ENCODE peak calls at places on chromosomes 12 and 14, in eight cellular contexts. One of them, this sample, is unnamed.

GRCh38 chr14:22252591-22253178 is 336.3 kb downstream of the DAD1 start:
- ATAC-seq in naive thymus-derived CD8-positive, alpha-beta T cell: no peak
- ATAC-seq in right lobe of liver: no peak
- ATAC-seq in activated B cell treated with CpG ODN at 0.5 μM for 24 hours: no peak
- ATAC-seq in Panc1: no peak
- ATAC-seq in Right ventricle myocardium inferior: peak
- ATAC-seq in activated T-cell treated with anti-CD3 and anti-CD28 coated beads, Interleukin-2, amount 50 U/mL, for 4 hours: no peak
- ATAC-seq in GM23338: no peak
- ATAC-seq in this sample: no peak

GRCh38 chr12:121926874-121927706 is 8.7 kb downstream of the CFAP251 start:
- ATAC-seq in naive thymus-derived CD8-positive, alpha-beta T cell: no peak
- ATAC-seq in right lobe of liver: no peak
- ATAC-seq in activated B cell treated with CpG ODN at 0.5 μM for 24 hours: peak
- ATAC-seq in Panc1: no peak
- ATAC-seq in Right ventricle myocardium inferior: no peak
- ATAC-seq in activated T-cell treated with anti-CD3 and anti-CD28 coated beads, Interleukin-2, amount 50 U/mL, for 4 hours: no peak
- ATAC-seq in GM23338: no peak
- ATAC-seq in this sample: peak

GRCh38 chr12:54189198-54189539 is 384 bp upstream of the SMUG1 start:
- ATAC-seq in naive thymus-derived CD8-positive, alpha-beta T cell: no peak
- ATAC-seq in right lobe of liver: no peak
- ATAC-seq in activated B cell treated with CpG ODN at 0.5 μM for 24 hours: no peak
- ATAC-seq in Panc1: no peak
- ATAC-seq in Right ventricle myocardium inferior: no peak
- ATAC-seq in activated T-cell treated with anti-CD3 and anti-CD28 coated beads, Interleukin-2, amount 50 U/mL, for 4 hours: peak
- ATAC-seq in GM23338: no peak
- ATAC-seq in this sample: peak

GRCh38 chr14:77565289-77566081 is 51.0 kb downstream of the SPTLC2 start:
- ATAC-seq in naive thymus-derived CD8-positive, alpha-beta T cell: no peak
- ATAC-seq in right lobe of liver: peak
- ATAC-seq in activated B cell treated with CpG ODN at 0.5 μM for 24 hours: no peak
- ATAC-seq in Panc1: no peak
- ATAC-seq in Right ventricle myocardium inferior: no peak
- ATAC-seq in activated T-cell treated with anti-CD3 and anti-CD28 coated beads, Interleukin-2, amount 50 U/mL, for 4 hours: peak
- ATAC-seq in GM23338: no peak
- ATAC-seq in this sample: no peak

GRCh38 chr12:72368298-72368697 is 96.1 kb downstream of the TRHDE start:
- ATAC-seq in naive thymus-derived CD8-positive, alpha-beta T cell: no peak
- ATAC-seq in right lobe of liver: no peak
- ATAC-seq in activated B cell treated with CpG ODN at 0.5 μM for 24 hours: no peak
- ATAC-seq in Panc1: no peak
- ATAC-seq in Right ventricle myocardium inferior: no peak
- ATAC-seq in activated T-cell treated with anti-CD3 and anti-CD28 coated beads, Interleukin-2, amount 50 U/mL, for 4 hours: no peak
- ATAC-seq in GM23338: no peak
- ATAC-seq in this sample: no peak

GRCh38 chr12:96375841-96376249 is 24.4 kb downstream of the CDK17 start:
- ATAC-seq in naive thymus-derived CD8-positive, alpha-beta T cell: no peak
- ATAC-seq in right lobe of liver: peak
- ATAC-seq in activated B cell treated with CpG ODN at 0.5 μM for 24 hours: no peak
- ATAC-seq in Panc1: no peak
- ATAC-seq in Right ventricle myocardium inferior: no peak
- ATAC-seq in activated T-cell treated with anti-CD3 and anti-CD28 coated beads, Interleukin-2, amount 50 U/mL, for 4 hours: no peak
- ATAC-seq in GM23338: no peak
- ATAC-seq in this sample: no peak

GRCh38 chr12:115349711-115350110 is 665.7 kb upstream of the TBX3 start:
- ATAC-seq in naive thymus-derived CD8-positive, alpha-beta T cell: no peak
- ATAC-seq in right lobe of liver: no peak
- ATAC-seq in activated B cell treated with CpG ODN at 0.5 μM for 24 hours: no peak
- ATAC-seq in Panc1: no peak
- ATAC-seq in Right ventricle myocardium inferior: no peak
- ATAC-seq in activated T-cell treated with anti-CD3 and anti-CD28 coated beads, Interleukin-2, amount 50 U/mL, for 4 hours: no peak
- ATAC-seq in GM23338: no peak
- ATAC-seq in this sample: no peak

GRCh38 chr12:124745891-124746570 is 117.6 kb downstream of the SCARB1 start:
- ATAC-seq in naive thymus-derived CD8-positive, alpha-beta T cell: peak
- ATAC-seq in right lobe of liver: peak
- ATAC-seq in activated B cell treated with CpG ODN at 0.5 μM for 24 hours: peak
- ATAC-seq in Panc1: peak
- ATAC-seq in Right ventricle myocardium inferior: peak
- ATAC-seq in activated T-cell treated with anti-CD3 and anti-CD28 coated beads, Interleukin-2, amount 50 U/mL, for 4 hours: peak
- ATAC-seq in GM23338: peak
- ATAC-seq in this sample: peak

GRCh38 chr12:109625131-109625559 is 51.6 kb downstream of the MVK start:
- ATAC-seq in naive thymus-derived CD8-positive, alpha-beta T cell: no peak
- ATAC-seq in right lobe of liver: no peak
- ATAC-seq in activated B cell treated with CpG ODN at 0.5 μM for 24 hours: no peak
- ATAC-seq in Panc1: peak
- ATAC-seq in Right ventricle myocardium inferior: peak
- ATAC-seq in activated T-cell treated with anti-CD3 and anti-CD28 coated beads, Interleukin-2, amount 50 U/mL, for 4 hours: no peak
- ATAC-seq in GM23338: no peak
- ATAC-seq in this sample: no peak

GRCh38 chr12:23830210-23830609 is 119.3 kb downstream of the SOX5 start:
- ATAC-seq in naive thymus-derived CD8-positive, alpha-beta T cell: no peak
- ATAC-seq in right lobe of liver: no peak
- ATAC-seq in activated B cell treated with CpG ODN at 0.5 μM for 24 hours: no peak
- ATAC-seq in Panc1: no peak
- ATAC-seq in Right ventricle myocardium inferior: no peak
- ATAC-seq in activated T-cell treated with anti-CD3 and anti-CD28 coated beads, Interleukin-2, amount 50 U/mL, for 4 hours: no peak
- ATAC-seq in GM23338: peak
- ATAC-seq in this sample: no peak

GRCh38 chr14:74723134-74723533 is 10.2 kb downstream of the FCF1 start:
- ATAC-seq in naive thymus-derived CD8-positive, alpha-beta T cell: no peak
- ATAC-seq in right lobe of liver: peak
- ATAC-seq in activated B cell treated with CpG ODN at 0.5 μM for 24 hours: no peak
- ATAC-seq in Panc1: no peak
- ATAC-seq in Right ventricle myocardium inferior: no peak
- ATAC-seq in activated T-cell treated with anti-CD3 and anti-CD28 coated beads, Interleukin-2, amount 50 U/mL, for 4 hours: no peak
- ATAC-seq in GM23338: no peak
- ATAC-seq in this sample: no peak

GRCh38 chr14:100557658-100558057 is 29.6 kb downstream of the BEGAIN start:
- ATAC-seq in naive thymus-derived CD8-positive, alpha-beta T cell: no peak
- ATAC-seq in right lobe of liver: no peak
- ATAC-seq in activated B cell treated with CpG ODN at 0.5 μM for 24 hours: no peak
- ATAC-seq in Panc1: no peak
- ATAC-seq in Right ventricle myocardium inferior: no peak
- ATAC-seq in activated T-cell treated with anti-CD3 and anti-CD28 coated beads, Interleukin-2, amount 50 U/mL, for 4 hours: no peak
- ATAC-seq in GM23338: no peak
- ATAC-seq in this sample: peak

GRCh38 chr14:44988694-44989093 is 26.7 kb downstream of the TOGARAM1 start:
- ATAC-seq in naive thymus-derived CD8-positive, alpha-beta T cell: no peak
- ATAC-seq in right lobe of liver: no peak
- ATAC-seq in activated B cell treated with CpG ODN at 0.5 μM for 24 hours: no peak
- ATAC-seq in Panc1: no peak
- ATAC-seq in Right ventricle myocardium inferior: peak
- ATAC-seq in activated T-cell treated with anti-CD3 and anti-CD28 coated beads, Interleukin-2, amount 50 U/mL, for 4 hours: no peak
- ATAC-seq in GM23338: no peak
- ATAC-seq in this sample: no peak

GRCh38 chr12:49462103-49462739 is 76.6 kb upstream of the KCNH3 start:
- ATAC-seq in naive thymus-derived CD8-positive, alpha-beta T cell: no peak
- ATAC-seq in right lobe of liver: peak
- ATAC-seq in activated B cell treated with CpG ODN at 0.5 μM for 24 hours: no peak
- ATAC-seq in Panc1: no peak
- ATAC-seq in Right ventricle myocardium inferior: peak
- ATAC-seq in activated T-cell treated with anti-CD3 and anti-CD28 coated beads, Interleukin-2, amount 50 U/mL, for 4 hours: no peak
- ATAC-seq in GM23338: peak
- ATAC-seq in this sample: no peak